ENCODE peak calls at places on chromosome 2, in seven cellular contexts. Z is stomach, K is body of pancreas, G is GM06990, W is adrenal gland, J is MM.1S, B is choroid plexus epithelial cell. V is an unnamed sample.

GRCh38 chr2:134657650-134658250 is 61.0 kb downstream of the TMEM163 start:
- DNase-seq in B (no peak), K (no peak), G (no peak), Z (no peak), J (no peak), W (no peak), V (peak)

GRCh38 chr2:63903003-63903402 is 61.3 kb downstream of the UGP2 start:
- DNase-seq in W (no peak), J (peak), G (peak), Z (no peak), B (peak), K (no peak), V (peak)

GRCh38 chr2:3146772-3147640 is 230.6 kb downstream of the EIPR1 start:
- DNase-seq in G (no peak), W (no peak), K (no peak), B (no peak), Z (no peak), J (no peak), V (no peak)

GRCh38 chr2:237909075-237909695 is 49.8 kb downstream of the RAMP1 start:
- DNase-seq in J (no peak), W (no peak), Z (no peak), B (no peak), G (no peak), K (no peak), V (no peak)

GRCh38 chr2:240452471-240453256 is 17.2 kb downstream of the GPC1 start:
- DNase-seq in Z (peak), J (peak), K (peak), B (peak), W (peak), G (no peak), V (peak)

GRCh38 chr2:191710411-191710900 is 32.5 kb downstream of the NABP1 start:
- DNase-seq in J (no peak), W (no peak), K (no peak), Z (no peak), G (no peak), B (peak), V (peak)

GRCh38 chr2:7191927-7192326 is 274.7 kb downstream of the RNF144A start:
- DNase-seq in Z (no peak), W (no peak), K (no peak), B (peak), J (no peak), G (no peak), V (peak)

GRCh38 chr2:109136542-109136941 is 7.5 kb downstream of the SH3RF3 start:
- DNase-seq in Z (no peak), G (no peak), K (no peak), J (no peak), B (no peak), W (no peak), V (no peak)

GRCh38 chr2:62306751-62307468 is 111.0 kb downstream of the B3GNT2 start:
- DNase-seq in G (peak), J (peak), Z (peak), B (peak), W (peak), K (peak), V (peak)

GRCh38 chr2:179354739-179355537 is 90.3 kb upstream of the SESTD1 start:
- DNase-seq in K (no peak), Z (no peak), G (no peak), W (no peak), J (no peak), B (peak), V (no peak)
- TF ChIP-seq CTCF in K (no peak), Z (no peak), G (peak), W (no peak), J (peak), B (peak), V (peak)

DNA sequence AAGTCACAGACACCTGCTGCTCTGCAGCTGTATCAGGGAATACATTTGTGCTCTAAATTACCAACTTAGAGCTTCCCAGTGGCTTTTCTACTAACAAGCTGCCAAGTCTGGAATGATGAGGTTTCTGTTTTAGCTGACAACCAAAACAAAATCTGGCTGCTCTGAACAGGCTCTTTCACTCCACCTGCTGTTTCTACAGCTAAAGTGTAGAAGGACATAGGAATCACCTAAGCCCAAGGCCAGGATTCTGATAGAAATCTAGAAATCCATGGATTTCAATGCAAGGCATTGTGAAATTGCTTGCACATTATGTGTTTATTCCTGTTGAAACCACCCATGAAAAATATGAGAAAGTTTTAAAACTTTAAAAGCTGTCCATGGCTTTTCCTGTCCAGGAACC is 201.2 kb downstream of the SUCLG1 start:
- DNase-seq in G (no peak), B (no peak), J (peak), W (no peak), Z (no peak), K (no peak), V (peak)
- TF ChIP-seq CTCF in G (peak), B (no peak), J (peak), W (no peak), Z (no peak), K (no peak), V (peak)

DNA sequence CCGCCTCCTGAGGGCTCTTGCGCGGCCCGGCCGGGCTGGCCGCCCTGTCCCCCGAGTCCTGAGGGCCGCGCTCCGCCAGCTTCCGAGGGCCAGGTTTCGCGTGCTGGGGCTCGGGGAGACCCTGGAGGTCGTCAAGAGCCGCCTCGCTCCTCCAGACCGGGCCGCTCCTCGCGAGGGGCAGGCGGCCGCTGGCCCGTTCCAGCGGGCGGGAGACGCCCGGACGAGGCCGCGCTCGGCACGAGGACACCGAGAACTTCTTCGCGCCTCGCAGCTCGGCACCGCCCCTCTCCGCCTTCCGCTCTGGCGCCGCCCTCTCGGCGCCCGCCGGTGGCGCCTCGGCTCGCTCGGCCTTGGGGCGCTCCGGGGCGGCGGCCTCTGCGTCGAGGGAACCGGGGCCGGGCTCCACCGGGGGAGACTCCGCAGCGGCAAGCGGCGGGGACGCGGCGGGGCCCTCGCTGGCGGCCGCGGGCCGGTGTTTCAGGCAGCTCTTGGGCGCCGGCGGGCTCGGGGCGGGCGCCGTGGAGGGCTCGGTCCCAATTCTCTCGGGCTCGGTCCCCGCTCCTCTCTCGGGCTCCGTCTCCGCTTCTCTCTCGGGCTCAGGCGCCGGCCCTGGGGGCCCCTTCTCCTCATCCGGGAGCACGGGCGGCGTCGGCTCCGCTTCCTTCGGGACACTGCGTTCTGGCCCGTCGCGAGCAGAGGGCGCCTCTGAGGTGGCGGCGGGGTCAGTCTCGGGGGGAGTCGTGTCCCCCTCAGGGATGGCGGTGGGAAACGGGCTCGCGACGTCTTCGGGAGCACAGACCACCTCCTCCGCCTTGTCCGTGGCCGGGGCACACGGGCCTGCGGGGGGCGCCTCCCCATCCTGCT is 91.6 kb upstream of the MGAT4A start:
- DNase-seq in B (no peak), Z (peak), K (peak), W (peak), J (no peak), G (no peak), V (no peak)
- TF ChIP-seq CTCF in B (no peak), Z (no peak), K (no peak), W (no peak), J (no peak), G (peak), V (no peak)

GRCh38 chr2:96574364-96574763 is 37.8 kb downstream of the ARID5A start:
- DNase-seq in Z (no peak), B (peak), G (no peak), W (no peak), J (no peak), K (no peak), V (no peak)
- TF ChIP-seq CTCF in Z (no peak), B (peak), G (no peak), W (no peak), J (no peak), K (no peak), V (no peak)

GRCh38 chr2:28621172-28622100 is 125.6 kb downstream of the PLB1 start:
- DNase-seq in G (no peak), J (peak), K (peak), W (peak), Z (peak), B (peak), V (peak)
- TF ChIP-seq CTCF in G (peak), J (peak), K (peak), W (no peak), Z (no peak), B (peak), V (peak)

GRCh38 chr2:169983506-169983905 is 156.3 kb downstream of the UBR3 start:
- DNase-seq in G (no peak), B (peak), W (no peak), Z (no peak), K (no peak), J (no peak), V (no peak)
- TF ChIP-seq CTCF in G (no peak), B (peak), W (no peak), Z (no peak), K (no peak), J (no peak), V (no peak)

V was measured in MCF 10A.